ENCODE peak calls at places on chromosomes 2 and 18, in seven cellular contexts. K is A549, V is breast epithelium, W is IMR-90, R is transverse colon, Q is H9, X is heart left ventricle. E is an unnamed sample. For H3K4me1, the result is how much of the 10 kb centered on the place peaks cover.

GRCh38 chr2:208285853-208286252 is 19.8 kb downstream of the PIKFYVE start:
- DNase-seq in W (no peak), X (no peak), V (no peak), R (no peak), Q (no peak), K (no peak), E (no peak)

GRCh38 chr2:101704046-101704466 is 6.5 kb downstream of the MAP4K4 start:
- DNase-seq in K (peak), V (no peak), W (peak), X (peak), R (no peak), Q (no peak), E (no peak)

GRCh38 chr2:127169066-127169660 is 50.9 kb downstream of the CYP27C1 start:
- DNase-seq in V (no peak), Q (no peak), X (no peak), K (no peak), R (no peak), W (no peak), E (no peak)

GRCh38 chr2:205692095-205692494 is 9.8 kb downstream of the NRP2 start:
- DNase-seq in V (no peak), R (no peak), K (no peak), Q (no peak), W (peak), X (no peak), E (no peak)

GRCh38 chr18:32714571-32715148 is 58.2 kb downstream of the KLHL14 start:
- DNase-seq in X (no peak), K (peak), W (peak), R (peak), Q (peak), V (no peak), E (no peak)

GRCh38 chr2:215527738-215528137 is 91.9 kb upstream of the FN1 start:
- DNase-seq in K (no peak), Q (no peak), W (peak), V (no peak), R (no peak), X (no peak), E (no peak)

GRCh38 chr2:236179653-236180500 is 11.7 kb upstream of the GBX2 start:
- DNase-seq in W (peak), R (no peak), X (no peak), K (peak), Q (no peak), V (no peak), E (no peak)

GRCh38 chr2:98899041-98899702 is 36.9 kb downstream of the CRACDL start:
- DNase-seq in K (no peak), W (no peak), V (no peak), X (no peak), Q (no peak), R (no peak), E (no peak)

GRCh38 chr2:120299024-120299423 is 46.4 kb downstream of the RALB start:
- DNase-seq in K (no peak), W (no peak), X (no peak), R (no peak), Q (no peak), V (no peak), E (no peak)

GRCh38 chr2:98825043-98825350 is 94.1 kb upstream of the MGAT4A start:
- DNase-seq in V (no peak), X (no peak), W (no peak), K (no peak), Q (no peak), R (no peak), E (no peak)

GRCh38 chr2:237885931-237886701 is 26.7 kb downstream of the RAMP1 start:
- DNase-seq in W (no peak), Q (peak), R (peak), X (peak), V (peak), K (no peak), E (peak)
- H3K27ac ChIP-seq in W (peak), Q (no peak), R (peak), X (peak), V (no peak), K (no peak), E (peak)

GRCh38 chr2:61338447-61338846 is 132.4 kb downstream of the USP34 start:
- DNase-seq in K (no peak), W (peak), V (no peak), R (no peak), Q (no peak), X (no peak), E (no peak)
- TF ChIP-seq CTCF in K (no peak), W (no peak), V (no peak), R (no peak), Q (no peak), X (no peak), E (no peak)

GRCh38 chr2:1170241-1170640 is 219.6 kb downstream of the SNTG2 start:
- DNase-seq in R (no peak), V (no peak), Q (no peak), K (no peak), W (no peak), X (no peak), E (no peak)
- H3K4me1 ChIP-seq in R (under half), V (under half), Q (under half), K (under half), W (under half), X (under half), E (under half)

GRCh38 chr2:167140330-167140729 is 252.1 kb downstream of the XIRP2 start:
- DNase-seq in K (no peak), W (no peak), R (no peak), V (no peak), X (no peak), Q (no peak), E (no peak)

GRCh38 chr2:167140767-167141166 is 252.5 kb downstream of the XIRP2 start:
- DNase-seq in Q (no peak), X (peak), K (peak), R (no peak), W (peak), V (no peak), E (no peak)

GRCh38 chr2:167147254-167147941 is 259.1 kb downstream of the XIRP2 start:
- DNase-seq in K (no peak), R (no peak), X (no peak), V (no peak), W (no peak), Q (no peak), E (no peak)

GRCh38 chr2:167142554-167142953 is 254.3 kb downstream of the XIRP2 start:
- DNase-seq in K (no peak), V (no peak), X (no peak), R (no peak), Q (no peak), W (no peak), E (no peak)

DNA sequence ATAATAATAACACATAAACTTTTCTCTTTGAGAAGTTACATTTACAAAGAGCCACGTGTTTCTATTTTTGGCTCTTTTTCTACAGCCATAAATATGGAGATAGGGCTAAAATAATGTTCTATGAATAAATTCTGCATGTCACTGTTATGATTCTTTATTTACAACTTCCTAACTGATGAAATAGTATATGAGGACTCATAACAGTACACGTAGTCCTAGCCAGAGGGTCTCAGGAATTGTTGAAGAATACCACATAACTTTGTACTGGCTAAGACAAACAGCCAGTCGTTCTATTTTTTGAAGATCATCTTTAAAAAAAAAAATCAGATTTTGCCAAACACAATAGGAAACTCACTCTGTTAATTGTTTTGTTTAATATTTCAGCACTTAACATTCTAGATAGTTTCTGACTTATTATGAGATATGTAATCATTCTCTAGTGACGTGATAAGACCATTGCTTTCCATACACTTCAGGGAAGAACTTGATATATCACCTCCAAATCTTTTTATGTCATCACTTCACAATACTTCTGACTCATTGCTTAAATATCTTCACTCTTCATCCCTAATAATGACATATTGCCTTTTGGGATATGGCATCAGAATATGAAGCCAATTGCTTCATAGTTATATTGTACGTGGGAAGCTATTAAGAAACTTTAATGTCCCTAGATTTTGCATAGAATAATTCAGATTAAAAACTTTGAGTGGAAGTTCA is 256.1 kb downstream of the XIRP2 start:
- DNase-seq in V (no peak), R (no peak), Q (no peak), W (peak), X (no peak), K (no peak), E (no peak)
- H3K27ac ChIP-seq in V (no peak), R (no peak), Q (no peak), W (no peak), X (no peak), K (no peak), E (no peak)

GRCh38 chr2:62410015-62410453 is 96.0 kb downstream of the TMEM17 start:
- DNase-seq in Q (no peak), R (no peak), W (no peak), V (no peak), K (no peak), X (no peak), E (no peak)

GRCh38 chr2:62413116-62413663 is 92.8 kb downstream of the TMEM17 start:
- DNase-seq in V (no peak), X (no peak), Q (no peak), R (no peak), W (no peak), K (no peak), E (no peak)

GRCh38 chr2:62415019-62415431 is 91.0 kb downstream of the TMEM17 start:
- DNase-seq in V (no peak), R (peak), W (no peak), X (no peak), K (no peak), Q (no peak), E (no peak)

GRCh38 chr2:62410926-62411456 is 95.0 kb downstream of the TMEM17 start:
- DNase-seq in X (no peak), Q (no peak), W (no peak), K (no peak), V (no peak), R (no peak), E (no peak)

DNA sequence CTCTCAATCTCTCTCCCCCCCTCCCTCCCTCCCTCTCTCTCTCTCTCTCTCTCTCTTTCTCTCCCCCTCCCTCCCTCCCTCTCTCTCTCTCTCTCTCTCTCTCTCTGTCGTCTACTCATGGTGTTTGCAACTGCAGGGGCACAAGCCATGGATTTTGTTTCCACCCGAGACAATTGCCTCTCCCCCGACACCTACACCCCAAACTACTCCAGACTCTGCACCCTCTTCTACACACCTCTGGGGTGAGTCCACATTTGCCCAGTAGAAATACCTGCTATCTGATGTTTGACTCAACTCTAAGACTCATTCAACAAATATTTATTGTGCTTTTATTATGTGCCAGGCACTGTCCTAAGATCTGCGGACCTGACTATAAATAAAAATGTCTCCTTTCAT is 93.7 kb downstream of the TMEM17 start:
- DNase-seq in X (no peak), V (no peak), K (no peak), Q (no peak), R (no peak), W (peak), E (no peak)
- TF ChIP-seq CTCF in X (peak), V (no peak), K (no peak), Q (peak), R (no peak), W (no peak), E (peak)

GRCh38 chr2:177261115-177261779 is 3.3 kb downstream of the NFE2L2 start:
- DNase-seq in V (no peak), X (no peak), Q (no peak), R (no peak), W (no peak), K (no peak), E (no peak)
- H3K4me1 ChIP-seq in V (under half), X (under half), Q (under half), R (under half), W (under half), K (under half), E (half or more)

GRCh38 chr2:189409136-189409535 is 32.1 kb upstream of the WDR75 start:
- DNase-seq in K (no peak), V (no peak), W (peak), Q (no peak), X (no peak), R (no peak), E (no peak)

GRCh38 chr2:189407944-189408209 is 33.4 kb upstream of the WDR75 start:
- DNase-seq in W (no peak), X (no peak), K (no peak), Q (no peak), V (no peak), R (no peak), E (no peak)

GRCh38 chr2:189406612-189407011 is 34.7 kb upstream of the WDR75 start:
- DNase-seq in R (no peak), V (no peak), W (no peak), Q (no peak), K (no peak), X (no peak), E (no peak)

GRCh38 chr2:189408294-189408693 is 33.0 kb upstream of the WDR75 start:
- DNase-seq in V (no peak), W (peak), K (no peak), R (no peak), Q (no peak), X (no peak), E (no peak)

DNA sequence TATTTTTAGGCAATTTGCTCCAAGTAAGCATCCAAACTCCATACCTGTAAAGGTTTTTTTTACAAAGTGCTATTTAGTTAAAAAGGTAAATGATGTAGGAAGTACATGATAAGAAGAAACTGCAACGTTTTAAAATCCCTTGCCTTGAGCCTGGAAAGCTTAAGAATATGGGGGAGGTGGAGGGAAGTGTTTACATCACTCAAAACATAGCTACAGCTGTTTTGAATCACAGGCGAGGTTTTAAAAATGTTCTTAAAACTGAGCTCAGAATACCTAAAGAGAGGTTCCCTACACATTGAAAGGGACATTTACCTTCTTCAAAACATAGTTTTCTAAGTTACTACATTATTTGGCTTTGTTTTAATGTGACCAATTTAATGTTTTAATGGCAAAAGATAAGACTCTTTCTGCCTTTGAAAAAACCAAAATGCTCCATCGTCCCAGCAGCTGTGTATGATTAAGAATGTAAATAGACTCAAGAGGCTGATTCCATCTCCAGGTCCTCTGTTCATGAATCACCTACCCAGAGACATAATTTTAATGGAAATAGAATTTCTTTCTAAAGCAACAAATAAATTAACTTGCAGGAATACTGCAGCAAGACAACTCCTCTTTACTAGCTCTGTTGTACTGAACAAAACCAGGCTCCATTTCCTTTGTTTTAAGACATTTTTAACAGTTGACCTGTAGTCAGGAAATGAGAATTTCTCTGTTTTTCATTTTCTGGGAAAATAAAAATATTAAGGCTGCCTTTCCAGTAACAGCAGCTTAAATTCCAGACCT is 33.9 kb upstream of the WDR75 start:
- DNase-seq in K (peak), Q (no peak), W (peak), X (no peak), V (no peak), R (no peak), E (no peak)
- H3K27ac ChIP-seq in K (peak), Q (no peak), W (peak), X (peak), V (peak), R (peak), E (peak)

GRCh38 chr18:23538870-23539269 is 35.6 kb downstream of the RMC1 start:
- DNase-seq in R (no peak), K (no peak), V (no peak), W (peak), Q (no peak), X (no peak), E (no peak)
- TF ChIP-seq CTCF in R (no peak), K (no peak), V (no peak), W (no peak), Q (no peak), X (no peak), E (no peak)

DNA sequence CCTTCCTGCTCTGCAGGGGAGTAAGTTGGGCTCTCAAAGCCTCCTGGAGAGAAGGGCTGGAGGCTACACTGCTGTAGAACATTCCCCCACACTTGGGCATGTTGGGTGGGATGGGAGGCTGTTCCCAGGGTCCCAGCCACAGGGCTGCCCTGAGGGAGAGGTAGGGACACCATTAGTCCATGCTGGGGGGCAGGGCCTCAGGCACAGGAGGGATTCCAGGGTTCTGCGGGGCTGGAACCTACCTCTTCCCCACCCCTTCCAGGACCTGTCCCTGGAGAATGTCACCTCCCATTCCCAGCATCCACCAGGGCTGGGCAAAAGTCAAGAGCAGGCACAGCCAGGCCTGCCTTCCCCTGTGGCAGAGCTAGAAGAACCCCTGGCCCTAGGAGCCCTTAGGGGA is 6.9 kb upstream of the ADRA2B start:
- DNase-seq in W (no peak), Q (no peak), X (no peak), V (no peak), R (no peak), K (no peak), E (no peak)
- H3K4me1 ChIP-seq in W (under half), Q (under half), X (under half), V (under half), R (under half), K (under half), E (under half)